ENCODE peak calls at places on chromosome 15, in eight cellular contexts. H is iris pigment epithelial cell; S is pancreas; C is stimulated activated CD4-positive, alpha-beta T cell treated with anti-CD3 and anti-CD28 coated beads, Interleukin-15, amount 100 ng/mL, for 1 hour; R is activated naive CD4-positive, alpha-beta T cell; E is activated CD4-positive, CD25-positive, alpha-beta regulatory T cell treated with anti-CD3 and anti-CD28 coated beads, Interleukin-2, amount 50 U/mL, for 16 hours; O is ELF-1; G is AG10803. X is an unnamed sample.

GRCh38 chr15:55782901-55783300 is 39.9 kb upstream of the PRTG start:
- DNase-seq in H (no peak), S (no peak), C (no peak), R (no peak), E (no peak), O (peak; percentile 23), G (peak; percentile 29), X (no peak)

GRCh38 chr15:34986326-34987181 is 1.5 kb downstream of the ZNF770 start:
- DNase-seq in H (no peak), S (no peak), C (no peak), R (no peak), E (no peak), O (peak; percentile 20), G (no peak), X (no peak)

GRCh38 chr15:42094512-42094963 is at the start of gene PLA2G4D:
- DNase-seq in H (no peak), S (no peak), C (no peak), R (no peak), E (no peak), O (peak; percentile 49), G (no peak), X (peak; percentile 72)

GRCh38 chr15:66189291-66189690 is 64.3 kb downstream of the MEGF11 start:
- DNase-seq in H (no peak), S (no peak), C (no peak), R (no peak), E (no peak), O (no peak), G (no peak), X (no peak)

GRCh38 chr15:35663956-35664355 is 118.0 kb upstream of the DPH6 start:
- DNase-seq in H (peak; percentile 43), S (no peak), C (no peak), R (no peak), E (no peak), O (no peak), G (no peak), X (no peak)

GRCh38 chr15:88900309-88900981 is 5.1 kb upstream of the HAPLN3 start:
- DNase-seq in H (no peak), S (no peak), C (no peak), R (no peak), E (no peak), O (no peak), G (peak; percentile 70), X (no peak)

GRCh38 chr15:80834906-80835305 is 55.7 kb downstream of the CEMIP start:
- DNase-seq in H (no peak), S (no peak), C (no peak), R (no peak), E (no peak), O (no peak), G (peak; percentile 77), X (no peak)

GRCh38 chr15:92394327-92395175 is 870 bp downstream of the ST8SIA2 start:
- DNase-seq in H (no peak), S (no peak), C (no peak), R (no peak), E (no peak), O (peak; percentile 65), G (no peak), X (no peak)

GRCh38 chr15:70535071-70535954 is 228.0 kb downstream of the UACA start:
- DNase-seq in H (no peak), S (no peak), C (peak; percentile 25), R (no peak), E (no peak), O (no peak), G (no peak), X (no peak)

GRCh38 chr15:28017423-28017924 is 81.6 kb downstream of the OCA2 start:
- DNase-seq in H (no peak), S (no peak), C (no peak), R (no peak), E (no peak), O (peak; percentile 14), G (no peak), X (no peak)

GRCh38 chr15:70328137-70329115 is 230.7 kb upstream of the TLE3 start:
- DNase-seq in H (peak; percentile 92), S (no peak), C (no peak), R (no peak), E (no peak), O (no peak), G (peak; percentile 98), X (no peak)

GRCh38 chr15:66859688-66860253 is 157.7 kb downstream of the SMAD6 start:
- DNase-seq in H (no peak), S (no peak), C (no peak), R (no peak), E (no peak), O (no peak), G (no peak), X (no peak)

GRCh38 chr15:89402406-89402805 is 67.8 kb upstream of the POLG start:
- DNase-seq in H (no peak), S (no peak), C (no peak), R (no peak), E (no peak), O (no peak), G (no peak), X (no peak)

GRCh38 chr15:73822998-73823397 is 50.4 kb upstream of the TBC1D21 start:
- DNase-seq in H (peak; percentile 27), S (no peak), C (no peak), R (no peak), E (no peak), O (peak; percentile 18), G (peak; percentile 22), X (no peak)

GRCh38 chr15:98382139-98382538 is 266.2 kb upstream of the IGF1R start:
- DNase-seq in H (no peak), S (no peak), C (no peak), R (no peak), E (no peak), O (peak; percentile 32), G (no peak), X (no peak)

GRCh38 chr15:65079580-65079979 is 3.0 kb downstream of the KBTBD13 start:
- DNase-seq in H (no peak), S (no peak), C (no peak), R (no peak), E (no peak), O (peak; percentile 32), G (no peak), X (no peak)

GRCh38 chr15:85878866-85879265 is 84.1 kb upstream of the KLHL25 start:
- DNase-seq in H (no peak), S (no peak), C (no peak), R (no peak), E (no peak), O (no peak), G (peak; percentile 68), X (no peak)

GRCh38 chr15:77633913-77634265 is 1.2 kb upstream of the LINGO1 start:
- DNase-seq in H (no peak), S (no peak), C (no peak), R (no peak), E (no peak), O (peak; percentile 95), G (no peak), X (no peak)

GRCh38 chr15:41957021-41957897 is 15.1 kb downstream of the EHD4 start:
- DNase-seq in H (no peak), S (no peak), C (no peak), R (no peak), E (no peak), O (no peak), G (no peak), X (no peak)

GRCh38 chr15:58147151-58147550 is 9.0 kb downstream of the AQP9 start:
- DNase-seq in H (no peak), S (no peak), C (no peak), R (no peak), E (no peak), O (no peak), G (peak; percentile 15), X (no peak)

GRCh38 chr15:33215941-33216872 is 21.7 kb upstream of the FMN1 start:
- DNase-seq in H (peak; percentile 50), S (no peak), C (no peak), R (no peak), E (no peak), O (peak; percentile 44), G (peak; percentile 33), X (no peak)

GRCh38 chr15:64152507-64153387 is 1.2 kb downstream of the SNX22 start:
- DNase-seq in H (no peak), S (peak; percentile 71), C (no peak), R (no peak), E (no peak), O (peak; percentile 44), G (no peak), X (peak; percentile 52)